ENCODE peak calls at places on chromosomes 4 and X, in five cellular contexts. D is sigmoid colon, F is breast epithelium, L is BE2C, P is IMR-90. T is an unnamed sample. For H3K4me1, the result is how much of the 10 kb centered on the place peaks cover.

GRCh38 chrX:26651755-26652154 is 435.8 kb downstream of the MAGEB5 start:
- DNase-seq in F (no peak), P (no peak), L (peak), D (no peak), T (no peak)

GRCh38 chr4:180164799-180165198 is 2078.4 kb upstream of the TENM3 start:
- DNase-seq in F (no peak), L (no peak), P (peak), D (no peak), T (no peak)

GRCh38 chr4:5478697-5479096 is 229.7 kb downstream of the EVC2 start:
- DNase-seq in D (no peak), P (no peak), F (no peak), L (no peak), T (no peak)

GRCh38 chr4:76055005-76055404 is 19.1 kb upstream of the CXCL11 start:
- DNase-seq in L (no peak), F (no peak), P (no peak), D (no peak), T (no peak)

GRCh38 chr4:107577743-107578142 is 142.3 kb downstream of the PAPSS1 start:
- DNase-seq in L (no peak), F (no peak), P (no peak), D (no peak), T (no peak)

GRCh38 chr4:4507403-4507802 is 34.4 kb downstream of the STX18 start:
- DNase-seq in D (peak), L (no peak), P (no peak), F (no peak), T (no peak)

GRCh38 chrX:102957751-102958150 is 20.7 kb downstream of the RAB40AL start:
- DNase-seq in F (no peak), L (no peak), D (no peak), P (peak), T (no peak)

GRCh38 chrX:153731845-153732215 is 7.2 kb downstream of the ABCD1 start:
- DNase-seq in P (no peak), D (no peak), L (no peak), F (no peak), T (no peak)

GRCh38 chrX:63993936-63994335 is 208.9 kb upstream of the ARHGEF9 start:
- DNase-seq in P (no peak), L (no peak), D (no peak), F (no peak), T (no peak)

GRCh38 chr4:23660865-23661264 is 229.0 kb downstream of the PPARGC1A start:
- DNase-seq in D (no peak), L (no peak), P (no peak), F (no peak), T (no peak)

GRCh38 chr4:105923507-105924238 is 28.4 kb downstream of the NPNT start:
- DNase-seq in D (no peak), P (no peak), L (no peak), F (no peak), T (no peak)

GRCh38 chr4:10753326-10753725 is 68.8 kb upstream of the CLNK start:
- DNase-seq in P (peak), D (no peak), L (no peak), F (no peak), T (no peak)
- TF ChIP-seq CTCF in P (no peak), D (no peak), L (no peak), F (no peak), T (no peak)

GRCh38 chr4:8441499-8442091 is 1.0 kb downstream of the TRMT44 start:
- DNase-seq in P (no peak), L (no peak), F (no peak), D (no peak), T (no peak)
- H3K4me1 ChIP-seq in P (under half), L (under half), F (under half), D (under half), T (under half)

DNA sequence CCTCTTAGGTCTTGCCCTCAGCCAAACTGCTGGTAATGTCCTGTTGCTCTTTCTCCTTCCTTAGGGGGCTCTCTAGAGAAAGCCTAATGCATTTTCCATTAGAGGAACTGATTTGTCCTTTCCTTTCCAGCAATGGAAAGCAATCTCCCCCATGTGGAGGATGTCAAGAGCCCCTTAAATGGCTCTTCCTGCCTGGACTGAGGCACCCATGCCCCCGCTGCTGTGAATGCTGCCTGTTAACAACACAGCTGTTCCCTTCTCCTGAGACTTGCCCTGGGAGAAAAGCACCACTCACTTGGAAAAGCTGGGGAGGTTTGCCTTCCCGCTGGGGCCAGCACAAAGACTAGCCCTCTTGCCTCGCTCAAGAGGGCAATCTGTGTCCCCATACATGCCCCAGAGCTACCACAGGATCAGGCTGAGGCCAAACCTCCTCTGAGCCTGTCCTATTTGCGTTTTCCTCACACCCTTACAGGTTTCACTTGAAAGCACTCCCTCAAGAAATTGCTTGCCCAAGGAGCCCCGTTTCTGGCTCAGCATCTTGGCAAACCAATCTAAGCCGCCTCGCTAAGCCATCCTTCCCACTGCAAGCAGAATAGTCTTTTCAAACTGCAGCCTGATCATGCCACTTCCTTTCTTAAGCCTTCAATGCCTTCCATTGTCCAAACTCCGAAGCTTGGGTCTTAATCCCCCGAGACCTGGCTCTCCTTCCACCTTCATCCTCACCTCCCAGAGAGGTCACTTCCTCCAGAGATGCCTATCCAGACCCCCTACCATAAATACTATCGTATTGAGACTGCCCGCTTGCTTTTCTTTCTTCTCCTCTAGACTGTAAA is 23.2 kb upstream of the SMIM20 start:
- DNase-seq in D (no peak), F (no peak), L (no peak), P (no peak), T (no peak)
- TF ChIP-seq CTCF in D (no peak), F (no peak), L (no peak), P (no peak), T (no peak)

GRCh38 chr4:184400375-184400870 is 73.9 kb downstream of the IRF2 start:
- DNase-seq in P (peak), L (no peak), D (no peak), F (no peak), T (no peak)
- H3K4me1 ChIP-seq in P (under half), L (under half), D (under half), F (under half), T (under half)

DNA sequence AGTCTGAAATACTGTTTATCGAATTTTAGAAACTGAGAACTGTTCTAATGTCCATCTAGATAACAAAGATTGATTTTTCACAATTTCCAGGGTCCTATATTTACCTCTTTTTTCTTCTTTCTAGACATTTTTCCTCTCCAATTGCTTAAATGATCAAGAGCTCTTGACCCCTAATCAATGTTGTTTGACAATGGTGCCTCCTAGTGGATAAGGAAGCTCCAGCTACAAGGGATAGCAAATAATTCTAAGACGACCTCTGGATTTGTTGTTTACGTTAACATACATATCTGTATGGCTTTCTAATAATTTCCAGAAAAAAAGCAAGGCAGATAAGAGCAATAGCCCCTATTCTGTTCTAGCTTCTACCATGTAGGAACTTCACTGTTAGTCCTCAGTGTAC is 35.8 kb downstream of the GPR82 start:
- DNase-seq in L (no peak), F (no peak), D (no peak), P (peak), T (no peak)
- TF ChIP-seq CTCF in L (peak), F (peak), D (peak), P (peak), T (no peak)

DNA sequence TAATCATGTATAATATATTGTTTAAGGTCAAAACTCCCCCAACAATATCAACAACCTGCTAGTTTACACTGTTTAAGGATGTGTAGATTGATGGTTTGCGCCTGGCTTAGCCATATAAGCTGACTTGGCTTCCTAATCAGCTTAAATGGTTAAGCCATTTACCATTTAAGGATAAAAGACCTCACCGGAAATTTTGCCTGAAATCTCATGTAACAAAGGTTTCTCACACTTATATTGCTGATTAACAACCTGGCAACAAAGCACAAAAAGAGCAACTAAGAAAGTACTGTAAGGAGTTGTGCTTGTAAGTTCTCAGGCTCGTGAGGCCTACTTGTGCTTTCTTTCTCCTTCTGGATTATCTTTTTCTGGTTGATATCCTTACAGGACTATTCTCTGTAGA is 485.2 kb downstream of the GABRG1 start:
- DNase-seq in F (no peak), L (no peak), P (no peak), D (no peak), T (no peak)
- H3K4me1 ChIP-seq in F (under half), L (under half), P (under half), D (under half), T (under half)

GRCh38 chrX:9566150-9566621 is 101.3 kb downstream of the TBL1X start:
- DNase-seq in F (no peak), P (peak), L (no peak), D (peak), T (peak)
- TF ChIP-seq CTCF in F (no peak), P (peak), L (no peak), D (no peak), T (no peak)